ENCODE peak calls at places on chromosome 6, in six cellular contexts. I, G, O, Q, H and W are unnamed samples. For H3K4me1, the result is how much of the 10 kb centered on the place peaks cover.

GRCh38 chr6:108562503-108562993 is 1.8 kb downstream of the FOXO3 start:
- DNase-seq in I (peak), H (peak), Q (peak), O (peak), G (no peak), W (no peak)

GRCh38 chr6:132320007-132320406 is 81.3 kb downstream of the MOXD1 start:
- DNase-seq in O (peak), H (no peak), I (no peak), Q (no peak), G (no peak), W (no peak)

GRCh38 chr6:110415297-110415916 is at the start of gene DDO:
- DNase-seq in Q (no peak), I (peak), H (no peak), G (no peak), O (peak), W (no peak)

GRCh38 chr6:146785001-146785585 is 186.3 kb downstream of the ADGB start:
- DNase-seq in G (peak), I (no peak), O (peak), H (no peak), Q (no peak), W (peak)

GRCh38 chr6:28474441-28475219 is 31.3 kb upstream of the ZSCAN23 start:
- DNase-seq in G (no peak), H (peak), I (no peak), Q (no peak), O (peak), W (peak)

GRCh38 chr6:154414021-154414813 is 57.6 kb upstream of the IPCEF1 start:
- DNase-seq in O (no peak), Q (no peak), I (no peak), H (peak), G (no peak), W (no peak)

GRCh38 chr6:11428895-11429294 is 108.7 kb upstream of the TMEM170B start:
- DNase-seq in I (no peak), O (peak), Q (no peak), G (no peak), H (peak), W (no peak)

GRCh38 chr6:77457720-77458349 is 5.5 kb downstream of the HTR1B start:
- DNase-seq in Q (peak), I (no peak), H (peak), O (peak), G (no peak), W (peak)

GRCh38 chr6:29763491-29764289 is 40.5 kb downstream of the HLA-F start:
- DNase-seq in Q (no peak), H (peak), G (no peak), I (no peak), O (peak), W (no peak)

GRCh38 chr6:100726741-100727140 is 154.4 kb downstream of the ASCC3 start:
- DNase-seq in G (no peak), H (no peak), Q (no peak), O (peak), I (no peak), W (no peak)

GRCh38 chr6:154805288-154805911 is 72.2 kb downstream of the SCAF8 start:
- DNase-seq in Q (no peak), H (no peak), I (no peak), G (no peak), O (peak), W (no peak)

GRCh38 chr6:105135056-105135455 is 44.8 kb downstream of the POPDC3 start:
- DNase-seq in I (no peak), O (peak), G (no peak), Q (no peak), H (no peak), W (no peak)

GRCh38 chr6:146892613-146893401 is 294.0 kb downstream of the ADGB start:
- DNase-seq in G (no peak), I (no peak), Q (no peak), H (peak), O (peak), W (no peak)

GRCh38 chr6:33061987-33062386 is 11.5 kb downstream of the HLA-DPA1 start:
- DNase-seq in I (no peak), G (no peak), H (no peak), O (peak), Q (peak), W (no peak)

GRCh38 chr6:74075323-74075722 is 379.3 kb downstream of the CD109 start:
- DNase-seq in Q (no peak), I (no peak), H (no peak), O (peak), G (no peak), W (no peak)

GRCh38 chr6:42877695-42878094 is 1.7 kb upstream of the RPL7L1 start:
- DNase-seq in G (no peak), H (no peak), O (no peak), Q (no peak), I (no peak), W (no peak)

GRCh38 chr6:42300701-42301100 is 83.0 kb upstream of the MRPS10 start:
- DNase-seq in Q (no peak), H (peak), I (no peak), O (no peak), G (no peak), W (no peak)

GRCh38 chr6:90044833-90045337 is 150.6 kb downstream of the GJA10 start:
- DNase-seq in Q (no peak), H (no peak), G (no peak), I (no peak), O (peak), W (no peak)

GRCh38 chr6:153959281-153959680 is 79.8 kb upstream of the OPRM1 start:
- DNase-seq in Q (no peak), I (no peak), G (no peak), H (no peak), O (peak), W (no peak)

GRCh38 chr6:133837801-133838349 is 51.0 kb upstream of the TCF21 start:
- DNase-seq in I (peak), H (peak), G (peak), Q (peak), O (peak), W (peak)

GRCh38 chr6:168513766-168514165 is 72.8 kb downstream of the SMOC2 start:
- DNase-seq in O (no peak), I (no peak), H (no peak), G (no peak), Q (no peak), W (no peak)

GRCh38 chr6:168515376-168515775 is 74.4 kb downstream of the SMOC2 start:
- DNase-seq in Q (no peak), G (no peak), I (no peak), H (no peak), O (no peak), W (no peak)

GRCh38 chr6:168516941-168517741 is 76.2 kb downstream of the SMOC2 start:
- DNase-seq in G (no peak), H (no peak), O (no peak), I (no peak), Q (no peak), W (no peak)

GRCh38 chr6:168517742-168518347 is 76.9 kb downstream of the SMOC2 start:
- DNase-seq in I (no peak), O (no peak), Q (no peak), G (no peak), H (no peak), W (no peak)

DNA sequence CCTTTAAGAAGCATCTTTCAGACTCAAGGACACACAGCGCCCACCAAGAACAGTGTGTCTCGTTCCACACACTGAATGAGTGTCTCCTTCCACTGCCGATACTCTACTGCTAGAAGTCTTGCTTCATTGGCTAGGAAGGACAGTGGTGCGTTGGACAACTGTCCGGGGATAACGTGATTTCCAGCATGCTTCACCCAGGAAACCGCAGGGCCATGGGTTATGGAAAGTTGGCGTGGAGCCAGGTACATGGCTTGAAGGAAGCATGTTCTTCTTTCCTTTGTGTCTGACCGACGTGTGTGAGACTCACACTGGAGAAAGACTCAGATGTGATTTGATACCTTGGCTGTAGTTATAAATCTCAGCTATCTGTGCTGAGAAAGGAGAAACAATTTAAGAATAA is 73.2 kb downstream of the SMOC2 start:
- DNase-seq in Q (no peak), I (no peak), G (no peak), H (no peak), O (peak), W (no peak)
- H3K4me3 ChIP-seq in Q (no peak), I (no peak), G (no peak), H (no peak), O (no peak), W (no peak)

GRCh38 chr6:2634151-2634964 is 116.4 kb downstream of the MYLK4 start:
- DNase-seq in G (peak), I (peak), Q (peak), H (peak), O (peak), W (peak)

GRCh38 chr6:2630891-2631458 is 119.7 kb downstream of the MYLK4 start:
- DNase-seq in H (peak), G (no peak), O (peak), Q (no peak), I (no peak), W (no peak)

GRCh38 chr6:2632368-2632767 is 118.4 kb downstream of the MYLK4 start:
- DNase-seq in I (no peak), G (no peak), O (no peak), H (peak), Q (no peak), W (no peak)

GRCh38 chr6:2633763-2634150 is 117.0 kb downstream of the MYLK4 start:
- DNase-seq in H (no peak), G (no peak), I (no peak), O (no peak), Q (no peak), W (no peak)

GRCh38 chr6:2632943-2633584 is 117.7 kb downstream of the MYLK4 start:
- DNase-seq in G (no peak), H (no peak), I (no peak), Q (no peak), O (no peak), W (no peak)
- H3K4me1 ChIP-seq in G (under half), H (under half), I (under half), Q (under half), O (under half), W (under half)

DNA sequence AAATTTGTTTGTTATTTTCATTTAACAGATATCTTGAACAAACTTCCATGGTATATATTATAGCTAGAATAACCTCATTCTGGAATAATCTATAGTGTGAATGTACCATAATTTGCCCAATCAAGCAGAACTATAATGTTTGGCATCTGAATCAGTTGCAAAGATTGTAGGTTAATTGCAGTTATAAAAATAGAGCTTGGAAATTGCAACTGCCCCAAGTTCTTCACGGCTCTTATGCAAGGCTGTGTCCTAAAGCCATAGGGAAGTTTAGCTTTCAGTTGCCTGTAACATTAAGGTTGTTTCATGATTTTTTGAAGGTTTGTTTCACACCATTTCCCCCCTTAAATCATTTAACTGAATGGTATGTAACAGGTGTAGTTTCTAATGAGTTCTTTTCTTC is 19.4 kb downstream of the NQO2 start:
- DNase-seq in G (no peak), O (no peak), H (no peak), I (no peak), Q (no peak), W (no peak)
- H3K27ac ChIP-seq in G (no peak), O (no peak), H (no peak), I (peak), Q (no peak), W (no peak)

GRCh38 chr6:135853227-135853626 is 1.7 kb downstream of the PDE7B start:
- DNase-seq in G (no peak), I (no peak), Q (no peak), H (peak), O (peak), W (no peak)

GRCh38 chr6:135852775-135853174 is 1.3 kb downstream of the PDE7B start:
- DNase-seq in H (no peak), G (no peak), O (peak), Q (no peak), I (no peak), W (no peak)

GRCh38 chr6:135851442-135852271 is at the start of gene PDE7B:
- DNase-seq in I (peak), Q (peak), G (peak), O (peak), H (peak), W (peak)

GRCh38 chr6:135853986-135854385 is 2.5 kb downstream of the PDE7B start:
- DNase-seq in G (no peak), O (peak), I (no peak), H (no peak), Q (no peak), W (no peak)

DNA sequence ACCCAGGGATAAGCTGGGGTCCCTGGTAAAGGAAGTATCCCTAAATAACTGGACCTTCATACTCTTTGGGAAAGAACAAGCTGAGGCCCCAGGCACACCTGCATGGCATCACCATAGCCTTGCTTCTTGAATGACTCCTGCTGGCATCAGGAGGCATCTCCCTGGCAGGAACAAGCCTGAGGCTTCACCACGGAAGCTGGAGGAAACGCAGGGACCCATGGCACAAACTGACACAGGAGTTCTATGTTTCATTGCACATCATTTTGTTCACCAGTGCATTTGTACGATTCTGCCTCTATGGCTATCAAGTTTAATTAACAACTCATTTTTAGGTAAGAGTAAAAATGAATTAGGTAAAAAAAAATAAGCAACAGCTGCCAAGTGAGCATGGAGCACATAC is 619 bp upstream of the PDE7B start:
- DNase-seq in I (no peak), Q (no peak), H (no peak), G (no peak), O (no peak), W (no peak)
- H3K4me3 ChIP-seq in I (no peak), Q (no peak), H (peak), G (no peak), O (no peak), W (no peak)

DNA sequence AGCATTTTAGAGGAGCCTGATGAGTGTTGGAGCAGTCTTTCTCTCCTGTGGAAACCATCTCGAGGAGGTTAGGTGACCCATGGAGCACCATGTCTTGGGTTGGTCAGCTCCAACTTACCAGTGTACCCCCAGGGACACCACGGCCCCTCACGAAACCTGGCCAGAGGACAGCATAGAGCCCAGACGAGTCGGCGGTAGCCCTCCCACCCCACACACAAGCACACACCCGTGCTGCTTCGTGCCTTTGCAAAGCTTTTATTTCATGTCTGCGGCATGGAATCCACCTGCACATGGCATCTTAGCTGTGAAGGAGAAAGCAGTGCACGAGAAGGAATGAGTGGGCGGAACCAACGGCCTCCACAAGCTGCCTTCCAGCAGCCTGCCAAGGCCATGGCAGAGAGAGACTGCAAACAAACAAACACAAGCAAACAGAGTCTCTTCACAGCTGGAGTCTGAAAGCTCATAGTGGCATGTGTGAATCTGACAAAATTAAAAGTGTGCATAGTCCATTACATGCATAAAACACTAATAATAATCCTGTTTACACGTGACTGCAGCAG is 53.6 kb downstream of the EZR start:
- DNase-seq in Q (no peak), I (no peak), H (peak), O (no peak), G (no peak), W (no peak)
- H3K4me1 ChIP-seq in Q (under half), I (under half), H (under half), O (under half), G (under half), W (under half)

DNA sequence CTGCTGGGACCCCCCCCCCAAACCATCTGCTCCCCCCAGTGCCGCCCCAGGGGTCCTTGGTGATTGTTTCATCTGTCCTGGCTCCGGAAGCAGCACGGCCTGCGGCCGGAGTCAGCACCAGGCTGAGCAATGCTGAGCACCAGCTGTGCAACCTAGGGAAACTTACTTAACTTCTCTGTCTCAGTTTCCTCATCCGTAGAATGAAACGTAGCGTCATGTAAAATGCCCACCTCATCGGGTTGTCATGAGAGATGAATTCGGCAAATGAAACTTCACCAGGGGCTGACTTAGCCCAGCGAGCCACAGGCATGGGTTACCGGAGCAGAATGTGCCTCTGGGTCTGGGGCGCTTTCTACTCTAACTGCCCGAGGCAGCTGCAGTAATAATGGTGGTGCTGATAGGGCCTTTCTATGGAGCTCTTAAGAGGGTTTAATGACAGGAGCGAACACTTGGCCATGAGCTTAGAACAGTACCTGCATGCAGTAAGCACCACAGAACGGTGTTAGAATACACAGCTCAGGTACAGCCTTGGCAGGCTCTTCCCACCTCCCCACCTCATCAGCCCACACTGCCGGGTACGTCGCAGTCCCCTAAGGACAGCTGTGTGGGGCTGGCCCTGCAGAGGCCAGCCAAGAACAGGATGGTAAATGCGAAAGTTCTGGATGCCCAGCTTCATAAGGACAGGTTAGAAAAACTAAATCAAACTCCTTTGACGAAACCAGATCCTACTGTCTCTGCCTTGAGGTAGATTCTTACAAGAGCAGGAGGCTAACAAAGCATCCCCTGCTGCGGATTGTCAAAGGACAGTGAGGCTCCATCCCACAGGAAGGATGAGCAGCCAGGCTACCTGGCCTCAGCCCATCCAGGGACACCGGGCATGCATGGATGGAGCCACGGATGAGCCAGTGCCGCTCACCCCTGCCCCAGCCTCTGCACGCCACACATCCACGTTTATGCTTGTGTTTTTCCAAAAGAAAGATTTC is 1.5 kb downstream of the THBS2 start:
- DNase-seq in Q (no peak), H (peak), I (peak), O (no peak), G (no peak), W (no peak)
- H3K27ac ChIP-seq in Q (no peak), H (peak), I (no peak), O (no peak), G (no peak), W (no peak)

GRCh38 chr6:116424001-116424400 is 37.2 kb upstream of the CALHM6 start:
- DNase-seq in O (no peak), G (no peak), I (no peak), H (peak), Q (no peak), W (no peak)

GRCh38 chr6:116426551-116426950 is 34.6 kb upstream of the CALHM6 start:
- DNase-seq in H (no peak), O (no peak), I (no peak), G (no peak), Q (no peak), W (no peak)

GRCh38 chr6:116419069-116419468 is 42.1 kb upstream of the CALHM6 start:
- DNase-seq in G (no peak), O (no peak), Q (no peak), I (no peak), H (no peak), W (no peak)

GRCh38 chr6:116420341-116420740 is 40.8 kb upstream of the CALHM6 start:
- DNase-seq in Q (no peak), O (no peak), H (no peak), G (no peak), I (no peak), W (no peak)

GRCh38 chr6:116422238-116422637 is 38.9 kb upstream of the CALHM6 start:
- DNase-seq in H (no peak), Q (no peak), G (no peak), I (no peak), O (no peak), W (no peak)
- H3K4me3 ChIP-seq in H (no peak), Q (no peak), G (no peak), I (no peak), O (no peak), W (no peak)

DNA sequence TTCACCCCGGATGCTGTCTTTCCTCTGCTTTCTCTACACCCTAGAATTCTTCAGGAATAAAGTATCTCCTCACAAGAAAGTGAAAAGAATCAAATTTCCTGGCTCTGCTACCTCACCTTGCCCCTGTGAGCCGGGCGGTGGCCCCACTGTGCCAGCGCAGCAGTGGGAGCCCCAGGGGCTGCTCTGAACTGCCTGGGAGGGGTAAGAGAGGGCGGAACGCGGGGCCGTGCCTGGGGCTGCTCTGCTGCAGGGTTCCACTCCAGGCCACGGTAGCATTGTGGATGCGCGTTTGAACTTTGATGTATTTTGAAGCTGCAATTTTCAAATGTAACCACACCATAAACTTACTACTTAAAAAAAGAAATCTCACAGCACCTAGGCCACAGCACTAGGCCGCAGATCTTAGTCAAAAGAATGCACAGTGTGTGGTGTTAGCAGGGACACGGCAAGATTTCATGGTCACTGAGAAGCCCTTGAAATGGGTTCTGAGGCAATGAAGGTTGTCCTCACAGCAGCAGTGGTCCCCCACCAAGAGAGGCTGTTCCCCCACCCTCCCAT is 57.5 kb downstream of the PRDM1 start:
- DNase-seq in I (no peak), G (no peak), Q (no peak), H (no peak), O (no peak), W (no peak)
- H3K4me1 ChIP-seq in I (under half), G (under half), Q (under half), H (under half), O (under half), W (under half)